ENCODE peak calls at places on chromosomes 12 and 14, in seven cellular contexts. S is astrocyte of the cerebellum; A is stimulated activated CD8-positive, alpha-beta memory T cell treated with anti-CD3 and anti-CD28 coated beads, Interleukin-15, amount 100 ng/mL, for 4 hours; H is stimulated activated CD4-positive, alpha-beta T cell treated with anti-CD3 and anti-CD28 coated beads, Interleukin-2, amount 100 ng/mL, for 24 hours; V is psoas muscle; G is Calu3; U is GM03348. P is an unnamed sample.

GRCh38 chr12:38664661-38665269 is 240.6 kb downstream of the CPNE8 start:
- DNase-seq in S (no peak), A (no peak), H (no peak), V (no peak), G (peak), U (no peak), P (peak)

GRCh38 chr12:1581973-1582708 is 12.2 kb downstream of the FBXL14 start:
- DNase-seq in S (no peak), A (no peak), H (no peak), V (no peak), G (no peak), U (peak), P (no peak)

GRCh38 chr12:102394200-102394599 is 86.2 kb downstream of the IGF1 start:
- DNase-seq in S (no peak), A (no peak), H (no peak), V (no peak), G (no peak), U (no peak), P (no peak)

GRCh38 chr12:70798016-70798768 is 122.3 kb downstream of the PTPRR start:
- DNase-seq in S (no peak), A (no peak), H (no peak), V (no peak), G (no peak), U (no peak), P (no peak)

GRCh38 chr14:93464271-93464670 is 33.5 kb downstream of the UNC79 start:
- DNase-seq in S (no peak), A (no peak), H (no peak), V (no peak), G (no peak), U (no peak), P (no peak)

GRCh38 chr12:121167232-121167820 is 34.6 kb downstream of the P2RX7 start:
- DNase-seq in S (no peak), A (no peak), H (no peak), V (no peak), G (no peak), U (peak), P (no peak)

GRCh38 chr14:78403278-78403815 is 233.2 kb downstream of the NRXN3 start:
- DNase-seq in S (peak), A (no peak), H (no peak), V (no peak), G (no peak), U (no peak), P (no peak)

GRCh38 chr14:94038510-94038909 is 12.4 kb downstream of the OTUB2 start:
- DNase-seq in S (no peak), A (no peak), H (no peak), V (no peak), G (no peak), U (no peak), P (no peak)

GRCh38 chr14:68172216-68172615 is 352.6 kb downstream of the RAD51B start:
- DNase-seq in S (no peak), A (no peak), H (no peak), V (no peak), G (no peak), U (no peak), P (no peak)

GRCh38 chr12:90897981-90898380 is 57.0 kb downstream of the CCER1 start:
- DNase-seq in S (no peak), A (no peak), H (no peak), V (no peak), G (no peak), U (no peak), P (no peak)

GRCh38 chr12:123293178-123293760 is 21.6 kb upstream of the CDK2AP1 start:
- DNase-seq in S (no peak), A (no peak), H (no peak), V (no peak), G (no peak), U (no peak), P (no peak)

GRCh38 chr12:59041241-59042121 is 121.2 kb upstream of the LRIG3 start:
- DNase-seq in S (peak), A (no peak), H (no peak), V (no peak), G (peak), U (peak), P (no peak)

P was measured in NAMALWA.